ENCODE peak calls at places on chromosomes 2 and 18, in six cellular contexts. Q, H, O, A, V and U are unnamed samples.

GRCh38 chr2:240798327-240798905 is 21.6 kb downstream of the KIF1A start:
- DNase-seq in A (no peak), V (peak), H (no peak), O (no peak), Q (no peak), U (peak)

GRCh38 chr2:235614176-235614860 is 120.5 kb downstream of the AGAP1 start:
- DNase-seq in A (no peak), V (no peak), H (no peak), O (no peak), Q (no peak), U (peak)

GRCh38 chr2:240788482-240788881 is 31.5 kb downstream of the KIF1A start:
- DNase-seq in V (no peak), H (no peak), O (no peak), A (no peak), Q (no peak), U (no peak)

GRCh38 chr18:60556326-60556725 is 183.8 kb upstream of the MC4R start:
- DNase-seq in A (no peak), Q (no peak), O (no peak), H (no peak), V (no peak), U (no peak)

GRCh38 chr18:74508821-74509225 is 12.7 kb downstream of the CNDP2 start:
- DNase-seq in H (no peak), O (no peak), Q (no peak), A (no peak), V (no peak), U (no peak)

GRCh38 chr2:227677928-227678327 is 11.3 kb downstream of the SCYGR5 start:
- DNase-seq in Q (no peak), A (no peak), H (no peak), V (no peak), O (no peak), U (no peak)

GRCh38 chr18:76496200-76496890 is 1.3 kb upstream of the ZNF516 start:
- DNase-seq in V (peak), O (no peak), H (peak), Q (peak), A (no peak), U (no peak)

GRCh38 chr2:1486670-1487069 is 73.4 kb downstream of the TPO start:
- DNase-seq in A (no peak), O (no peak), H (no peak), V (no peak), Q (no peak), U (no peak)

GRCh38 chr2:86138736-86139625 is 32.9 kb downstream of the PTCD3 start:
- DNase-seq in V (no peak), O (no peak), A (no peak), Q (peak), H (no peak), U (no peak)

GRCh38 chr2:255195-255594 is 8.6 kb downstream of the SH3YL1 start:
- DNase-seq in Q (no peak), H (no peak), V (no peak), A (no peak), O (no peak), U (no peak)

GRCh38 chr2:6525371-6525770 is 340.3 kb downstream of the CMPK2 start:
- DNase-seq in O (no peak), V (no peak), A (no peak), Q (no peak), H (no peak), U (no peak)

GRCh38 chr2:128435576-128436497 is 117.2 kb upstream of the HS6ST1 start:
- DNase-seq in H (no peak), A (no peak), V (peak), O (no peak), Q (no peak), U (no peak)

GRCh38 chr18:12461326-12461725 is 53.6 kb downstream of the PRELID3A start:
- DNase-seq in H (no peak), V (no peak), O (no peak), A (no peak), Q (no peak), U (no peak)

GRCh38 chr18:57469884-57470283 is 34.7 kb downstream of the ONECUT2 start:
- DNase-seq in O (no peak), A (no peak), H (no peak), V (no peak), Q (no peak), U (no peak)

GRCh38 chr2:201433389-201433995 is 17.8 kb downstream of the TRAK2 start:
- DNase-seq in A (no peak), V (no peak), H (no peak), O (no peak), Q (no peak), U (no peak)

GRCh38 chr18:26981373-26982082 is 116.0 kb upstream of the AQP4 start:
- DNase-seq in H (no peak), A (no peak), Q (no peak), V (no peak), O (no peak), U (no peak)

GRCh38 chr2:172970660-172971059 is 105.0 kb upstream of the MAP3K20 start:
- DNase-seq in O (no peak), H (no peak), V (no peak), Q (peak), A (no peak), U (no peak)

GRCh38 chr2:73175663-73176204 is 26.6 kb upstream of the NOTO start:
- DNase-seq in Q (peak), H (peak), A (peak), O (peak), V (peak), U (peak)

GRCh38 chr2:57882895-57883515 is 163.6 kb upstream of the VRK2 start:
- DNase-seq in V (no peak), H (peak), O (no peak), Q (no peak), A (no peak), U (no peak)

GRCh38 chr2:96604104-96604503 is 34.0 kb downstream of the KANSL3 start:
- DNase-seq in O (no peak), H (no peak), A (no peak), V (no peak), Q (no peak), U (no peak)

GRCh38 chr2:190340369-190340768 is 3.0 kb upstream of the INPP1 start:
- DNase-seq in O (no peak), V (no peak), H (no peak), Q (no peak), A (no peak), U (no peak)

GRCh38 chr2:161044937-161045336 is 115.3 kb upstream of the TANK start:
- DNase-seq in O (no peak), A (no peak), H (no peak), Q (no peak), V (no peak), U (no peak)

GRCh38 chr2:2950403-2950952 is 427.1 kb downstream of the EIPR1 start:
- DNase-seq in A (no peak), Q (no peak), H (peak), O (no peak), V (no peak), U (no peak)